ENCODE peak calls at places on chromosome 13, in four cellular contexts. K is colonic mucosa, S is adrenal gland, T is ovary. Z is an unnamed sample. For H3K4me1, the result is how much of the 10 kb centered on the place peaks cover.

GRCh38 chr13:34942732-34943674 is 933 bp downstream of the NBEA start:
- DNase-seq in K (peak), S (peak), T (peak), Z (peak)

GRCh38 chr13:23570099-23570926 is at the start of gene TNFRSF19:
- DNase-seq in K (no peak), S (peak), T (no peak), Z (peak)

GRCh38 chr13:32323912-32324311 is 8.6 kb downstream of the BRCA2 start:
- DNase-seq in K (no peak), T (no peak), S (no peak), Z (no peak)

GRCh38 chr13:112672651-112673284 is 17.1 kb upstream of the ATP11A start:
- DNase-seq in S (no peak), T (no peak), K (no peak), Z (no peak)

GRCh38 chr13:79675931-79676658 is 195.1 kb downstream of the NDFIP2 start:
- DNase-seq in S (no peak), K (no peak), T (no peak), Z (no peak)

GRCh38 chr13:39035799-39036198 is 2.1 kb downstream of the PROSER1 start:
- DNase-seq in K (no peak), S (no peak), T (no peak), Z (no peak)

GRCh38 chr13:42363941-42364612 is 92.1 kb downstream of the AKAP11 start:
- DNase-seq in K (no peak), S (no peak), T (no peak), Z (no peak)

GRCh38 chr13:46687810-46688209 is 109.2 kb downstream of the ESD start:
- DNase-seq in K (no peak), S (no peak), T (no peak), Z (no peak)

GRCh38 chr13:104021806-104022397 is 955.7 kb upstream of the SLC10A2 start:
- DNase-seq in T (no peak), S (no peak), K (no peak), Z (no peak)

GRCh38 chr13:29454931-29455481 is 140.5 kb downstream of the SLC7A1 start:
- DNase-seq in S (no peak), T (no peak), K (no peak), Z (no peak)

GRCh38 chr13:21458457-21458815 is 667 bp downstream of the ZDHHC20 start:
- DNase-seq in K (peak), T (peak), S (peak), Z (peak)

GRCh38 chr13:109836629-109837607 is 50.5 kb upstream of the IRS2 start:
- DNase-seq in S (no peak), K (peak), T (no peak), Z (no peak)

GRCh38 chr13:99995503-99996176 is 14.1 kb downstream of the ZIC2 start:
- DNase-seq in S (no peak), K (no peak), T (no peak), Z (no peak)
- H3K4me3 ChIP-seq in S (no peak), K (no peak), T (no peak), Z (no peak)

GRCh38 chr13:74024856-74025255 is 109.3 kb downstream of the KLF12 start:
- DNase-seq in S (no peak), T (no peak), K (no peak), Z (no peak)

GRCh38 chr13:74024314-74024713 is 109.9 kb downstream of the KLF12 start:
- DNase-seq in S (no peak), T (no peak), K (no peak), Z (no peak)

GRCh38 chr13:74025369-74025768 is 108.8 kb downstream of the KLF12 start:
- DNase-seq in K (no peak), S (no peak), T (no peak), Z (no peak)

GRCh38 chr13:74027161-74027779 is 106.9 kb downstream of the KLF12 start:
- DNase-seq in S (no peak), T (no peak), K (no peak), Z (no peak)

DNA sequence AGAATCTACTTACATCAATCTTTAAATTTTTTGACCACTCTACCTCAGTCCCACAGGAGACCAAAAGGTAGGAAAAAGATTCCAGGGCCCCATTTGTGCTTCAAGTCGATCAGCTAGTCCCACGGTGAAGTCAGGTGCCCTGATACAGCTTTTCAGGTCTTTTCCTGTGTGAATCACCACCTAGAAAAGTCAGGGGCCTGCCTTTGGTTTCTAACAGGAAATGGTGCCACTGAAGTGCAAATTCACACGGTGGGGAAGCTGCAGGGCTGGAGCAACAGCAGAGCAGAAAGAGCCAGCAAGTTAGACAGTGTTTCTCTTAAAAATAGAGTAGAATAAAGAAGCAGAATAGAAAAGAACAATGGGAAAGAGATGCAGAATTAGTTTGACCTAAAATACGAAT is 107.5 kb downstream of the KLF12 start:
- DNase-seq in K (peak), T (no peak), S (no peak), Z (no peak)
- H3K4me1 ChIP-seq in K (under half), T (under half), S (under half), Z (under half)

DNA sequence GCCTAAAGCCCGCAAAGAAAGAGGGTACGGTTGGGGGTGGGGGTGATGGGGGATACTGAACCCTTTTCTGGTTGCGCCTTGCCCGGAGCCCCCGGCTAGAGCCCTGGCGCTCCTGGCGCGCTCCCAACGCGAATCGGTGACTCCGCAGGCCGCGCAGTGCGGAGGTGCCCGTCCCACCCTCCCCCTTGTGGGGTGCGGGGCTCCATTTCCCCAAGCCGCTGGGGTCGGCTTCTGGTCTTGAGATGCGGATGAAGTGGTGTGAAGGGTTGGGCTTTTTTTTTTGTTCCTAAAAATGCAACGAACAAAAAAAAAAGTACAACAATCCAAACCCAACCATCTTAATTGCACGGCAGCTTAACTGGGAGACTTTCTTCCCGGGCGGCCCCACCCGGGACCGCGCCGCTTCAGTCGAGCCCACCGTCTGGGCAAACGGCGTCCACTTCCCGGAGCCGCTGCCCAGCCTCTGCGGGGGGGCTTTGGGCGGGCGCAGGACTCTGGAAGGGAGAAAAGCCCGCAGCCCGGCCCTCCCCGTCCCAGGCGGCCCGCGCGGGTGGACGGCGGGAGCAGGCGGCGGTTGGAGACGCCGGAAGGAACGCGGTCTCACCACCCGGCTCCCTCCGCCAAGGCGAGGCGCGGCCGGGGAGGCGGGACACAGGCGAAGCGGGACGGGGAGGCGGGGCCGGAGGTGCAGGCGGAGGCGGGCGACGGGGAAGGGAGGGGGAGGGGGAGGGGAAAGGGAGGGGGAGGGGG is 501 bp upstream of the TRIM13 start:
- DNase-seq in T (peak), S (peak), K (peak), Z (peak)
- H3K27ac ChIP-seq in T (peak), S (peak), K (peak), Z (peak)

DNA sequence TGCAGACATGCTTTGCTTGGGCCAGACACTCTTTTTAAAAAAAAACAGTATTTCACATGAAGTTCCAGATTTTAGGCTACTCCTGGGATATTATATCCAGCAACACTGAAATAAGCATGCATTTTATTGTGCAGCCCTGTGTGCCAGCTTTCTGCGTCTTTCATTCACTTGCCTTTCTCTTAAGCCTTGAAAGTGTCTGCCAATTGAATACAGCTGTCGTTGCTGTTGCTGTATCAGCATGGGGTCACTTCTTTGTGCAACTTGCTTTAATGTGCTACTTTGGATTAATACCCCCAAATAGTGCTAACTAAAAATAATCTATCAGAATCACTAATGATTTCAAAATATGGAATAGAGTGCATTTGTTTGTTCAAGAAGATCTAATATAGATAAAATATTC is 657.8 kb downstream of the SLITRK6 start:
- DNase-seq in S (no peak), K (no peak), T (no peak), Z (no peak)
- H3K4me3 ChIP-seq in S (no peak), K (no peak), T (no peak), Z (no peak)

GRCh38 chr13:99342723-99343315 is 35.6 kb upstream of the GPR183 start:
- DNase-seq in T (no peak), K (no peak), S (no peak), Z (no peak)
- H3K4me1 ChIP-seq in T (under half), K (under half), S (under half), Z (under half)

GRCh38 chr13:40350283-40350992 is 316.0 kb downstream of the FOXO1 start:
- DNase-seq in S (no peak), T (no peak), K (no peak), Z (peak)

GRCh38 chr13:40352807-40353562 is 313.5 kb downstream of the FOXO1 start:
- DNase-seq in T (peak), K (no peak), S (peak), Z (peak)

GRCh38 chr13:40352385-40352778 is 314.1 kb downstream of the FOXO1 start:
- DNase-seq in K (no peak), T (peak), S (peak), Z (peak)

GRCh38 chr13:40355126-40355719 is 311.2 kb downstream of the FOXO1 start:
- DNase-seq in K (no peak), S (no peak), T (no peak), Z (no peak)

DNA sequence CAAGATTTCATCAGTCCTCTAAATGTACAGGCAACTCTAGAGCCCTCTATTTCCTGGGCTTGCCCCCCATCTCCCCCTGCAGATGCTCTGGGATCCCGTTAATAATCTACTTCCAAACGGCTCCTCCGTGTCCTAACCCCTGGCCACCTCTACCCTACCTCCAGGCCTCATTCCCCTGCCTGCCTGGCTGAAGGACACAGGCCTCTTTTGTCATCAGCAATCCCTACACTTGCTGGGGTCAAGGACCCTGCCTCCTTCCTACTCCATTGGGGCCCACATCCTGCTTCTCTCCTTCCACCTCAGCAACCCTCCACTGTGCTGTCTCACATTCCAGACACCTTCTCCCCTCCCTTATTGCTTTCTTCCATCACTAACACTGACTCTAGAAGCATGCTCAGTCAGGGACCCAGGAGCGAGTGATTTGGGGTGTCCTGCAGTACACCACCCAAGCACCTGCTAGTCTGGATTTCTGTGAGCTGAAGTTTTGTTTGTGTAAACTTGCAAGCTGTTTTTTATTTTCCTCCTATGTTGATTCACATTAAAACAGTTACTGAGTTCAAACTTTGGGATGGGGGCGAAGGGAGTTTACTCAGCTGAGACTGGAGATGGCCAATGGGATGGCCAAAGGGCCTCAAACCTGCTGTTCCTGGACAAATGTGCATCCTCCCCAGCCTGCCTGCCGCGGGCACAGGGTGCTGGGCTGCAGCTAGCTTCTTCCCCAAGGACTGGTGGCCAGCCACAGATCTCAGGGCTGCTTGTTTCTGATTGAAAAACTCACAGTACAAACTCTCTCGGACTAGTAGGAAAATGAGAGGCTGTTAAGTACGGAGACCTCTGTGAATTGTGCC is 314.7 kb downstream of the FOXO1 start:
- DNase-seq in T (no peak), S (no peak), K (no peak), Z (no peak)
- H3K27ac ChIP-seq in T (peak), S (peak), K (no peak), Z (peak)